ENCODE peak calls at places on chromosomes 4 and X, in four cellular contexts. K is MV-4-11, I is AG08396, H is cardiac muscle cell. Q is an unnamed sample.

GRCh38 chr4:5553801-5554200 is 154.6 kb downstream of the EVC2 start:
- DNase-seq in K (peak; percentile 16), I (no peak), H (no peak), Q (no peak)

GRCh38 chr4:53905935-53906377 is 158.4 kb downstream of the CHIC2 start:
- DNase-seq in K (peak; percentile 50), I (peak; percentile 28), H (peak; percentile 89), Q (peak; percentile 4)

GRCh38 chr4:83490876-83491450 is 6.1 kb upstream of the ABRAXAS1 start:
- DNase-seq in K (peak; percentile 11), I (peak; percentile 35), H (peak; percentile 48), Q (peak; percentile 63)

GRCh38 chrX:129875669-129876068 is 30.3 kb upstream of the UTP14A start:
- DNase-seq in K (peak; percentile 56), I (peak; percentile 61), H (peak; percentile 69), Q (no peak)

GRCh38 chrX:15915959-15916703 is 61.5 kb upstream of the AP1S2 start:
- DNase-seq in K (peak; percentile 90), I (no peak), H (peak; percentile 46), Q (no peak)

GRCh38 chr4:182019148-182019652 is 224.0 kb upstream of the TENM3 start:
- DNase-seq in K (no peak), I (no peak), H (no peak), Q (no peak)

GRCh38 chr4:177265729-177266128 is 43.9 kb upstream of the NEIL3 start:
- DNase-seq in K (no peak), I (no peak), H (no peak), Q (no peak)

GRCh38 chr4:130393246-130394041 is 1297.5 kb downstream of the C4orf33 start:
- DNase-seq in K (no peak), I (peak; percentile 5), H (peak; percentile 74), Q (no peak)

GRCh38 chr4:3373468-3373867 is 68.3 kb upstream of the HGFAC start:
- DNase-seq in K (no peak), I (peak; percentile 3), H (no peak), Q (no peak)

GRCh38 chr4:115424852-115425251 is 311.4 kb upstream of the NDST4 start:
- DNase-seq in K (no peak), I (no peak), H (no peak), Q (no peak)

GRCh38 chrX:129239371-129239770 is 283.9 kb downstream of the SMARCA1 start:
- DNase-seq in K (no peak), I (no peak), H (peak; percentile 1), Q (no peak)

GRCh38 chr4:7427326-7428260 is 7.1 kb downstream of the PSAPL1 start:
- DNase-seq in K (no peak), I (no peak), H (no peak), Q (no peak)

GRCh38 chrX:69501433-69501832 is 2.7 kb upstream of the NALF2 start:
- DNase-seq in K (no peak), I (peak; percentile 2), H (peak; percentile 20), Q (peak; percentile 1)

GRCh38 chr4:20486433-20486832 is 213.8 kb upstream of the PACRGL start:
- DNase-seq in K (no peak), I (no peak), H (no peak), Q (no peak)

GRCh38 chrX:129777218-129777768 is 2.5 kb upstream of the SASH3 start:
- DNase-seq in K (peak; percentile 71), I (no peak), H (no peak), Q (peak; percentile 12)

GRCh38 chrX:68652327-68652930 is 5.0 kb downstream of the STARD8 start:
- DNase-seq in K (no peak), I (peak; percentile 31), H (no peak), Q (peak; percentile 7)

GRCh38 chrX:136491832-136492231 is 4.1 kb downstream of the BRS3 start:
- DNase-seq in K (no peak), I (no peak), H (no peak), Q (no peak)

GRCh38 chr4:10205223-10205622 is 88.6 kb upstream of the WDR1 start:
- DNase-seq in K (no peak), I (peak; percentile 11), H (no peak), Q (no peak)

GRCh38 chr4:114694770-114695169 is 96.2 kb downstream of the UGT8 start:
- DNase-seq in K (peak; percentile 14), I (peak; percentile 10), H (peak; percentile 42), Q (peak; percentile 2)

GRCh38 chr4:101870874-101871273 is 80.3 kb downstream of the BANK1 start:
- DNase-seq in K (no peak), I (no peak), H (no peak), Q (no peak)

GRCh38 chrX:105471597-105471996 is 251.1 kb upstream of the TEX13A start:
- DNase-seq in K (no peak), I (no peak), H (no peak), Q (no peak)

GRCh38 chr4:75821966-75822365 is 80.3 kb downstream of the PPEF2 start:
- DNase-seq in K (no peak), I (peak; percentile 10), H (peak; percentile 34), Q (no peak)

GRCh38 chr4:3204021-3204431 is 44.9 kb upstream of the MSANTD1 start:
- DNase-seq in K (no peak), I (peak; percentile 76), H (peak; percentile 55), Q (no peak)

GRCh38 chr4:184911310-184911709 is 85.5 kb upstream of the ACSL1 start:
- DNase-seq in K (no peak), I (no peak), H (peak; percentile 84), Q (no peak)

GRCh38 chr4:147717878-147718277 is 14.0 kb upstream of the ARHGAP10 start:
- DNase-seq in K (peak; percentile 58), I (no peak), H (peak; percentile 20), Q (no peak)

GRCh38 chr4:102715057-102715456 is 45.7 kb downstream of the MANBA start:
- DNase-seq in K (no peak), I (no peak), H (no peak), Q (no peak)

GRCh38 chrX:46811101-46811500 is 25.7 kb upstream of the RP2 start:
- DNase-seq in K (no peak), I (no peak), H (no peak), Q (no peak)

GRCh38 chrX:69361286-69361926 is 142.7 kb upstream of the NALF2 start:
- DNase-seq in K (no peak), I (peak; percentile 29), H (peak; percentile 70), Q (no peak)

GRCh38 chr4:119592708-119593298 is 35.8 kb downstream of the PDE5A start:
- DNase-seq in K (no peak), I (no peak), H (peak; percentile 23), Q (no peak)

GRCh38 chrX:103918050-103918449 is 44.4 kb upstream of the TMSB15B start:
- DNase-seq in K (peak; percentile 7), I (peak; percentile 53), H (peak; percentile 74), Q (peak; percentile 41)

GRCh38 chr4:74796631-74797030 is 2.3 kb upstream of the BTC start:
- DNase-seq in K (no peak), I (no peak), H (no peak), Q (no peak)

GRCh38 chr4:36399762-36400353 is 118.4 kb downstream of the DTHD1 start:
- DNase-seq in K (peak; percentile 30), I (no peak), H (peak; percentile 7), Q (peak; percentile 25)

GRCh38 chr4:178320003-178320402 is 877.8 kb upstream of the AGA start:
- DNase-seq in K (no peak), I (no peak), H (no peak), Q (no peak)

GRCh38 chrX:87728459-87728858 is 210.9 kb downstream of the KLHL4 start:
- DNase-seq in K (no peak), I (no peak), H (no peak), Q (no peak)

GRCh38 chr4:24582235-24582863 is 2.0 kb downstream of the DHX15 start:
- DNase-seq in K (no peak), I (no peak), H (peak; percentile 10), Q (peak; percentile 41)

GRCh38 chr4:24794111-24794860 is 1.1 kb upstream of the SOD3 start:
- DNase-seq in K (no peak), I (peak; percentile 58), H (peak; percentile 64), Q (no peak)

GRCh38 chr4:1055721-1056590 is 44.5 kb downstream of the FGFRL1 start:
- DNase-seq in K (peak; percentile 31), I (no peak), H (peak; percentile 48), Q (no peak)

GRCh38 chrX:12894074-12894691 is 12.2 kb upstream of the TLR8 start:
- DNase-seq in K (peak; percentile 41), I (peak; percentile 38), H (peak; percentile 38), Q (peak; percentile 8)

GRCh38 chr4:24477919-24478318 is 106.4 kb downstream of the DHX15 start:
- DNase-seq in K (no peak), I (peak; percentile 75), H (peak; percentile 93), Q (no peak)

Q was measured in erythroblast.